ENCODE peak calls at places on chromosome 11, in ten cellular contexts. One of them, this sample, is unnamed.

GRCh38 chr11:125263268-125263790 is 98.8 kb downstream of the PKNOX2 start:
- DNase-seq in PC-3: no peak
- DNase-seq in heart left ventricle: peak
- DNase-seq in progenitor cell of endocrine pancreas: peak
- DNase-seq in body of pancreas: peak
- DNase-seq in heart right ventricle: peak
- DNase-seq in suprapubic skin: no peak
- DNase-seq in AG04450: peak
- DNase-seq in NB4: no peak
- DNase-seq in fibroblast of mammary gland: peak
- DNase-seq in this sample: peak

GRCh38 chr11:24391165-24391564 is 105.7 kb upstream of the LUZP2 start:
- DNase-seq in PC-3: peak
- DNase-seq in heart left ventricle: no peak
- DNase-seq in progenitor cell of endocrine pancreas: no peak
- DNase-seq in body of pancreas: no peak
- DNase-seq in heart right ventricle: no peak
- DNase-seq in suprapubic skin: no peak
- DNase-seq in AG04450: peak
- DNase-seq in NB4: peak
- DNase-seq in fibroblast of mammary gland: peak
- DNase-seq in this sample: no peak

GRCh38 chr11:27276141-27276540 is 86.9 kb downstream of the CCDC34 start:
- DNase-seq in PC-3: no peak
- DNase-seq in heart left ventricle: no peak
- DNase-seq in progenitor cell of endocrine pancreas: no peak
- DNase-seq in body of pancreas: no peak
- DNase-seq in heart right ventricle: no peak
- DNase-seq in suprapubic skin: no peak
- DNase-seq in AG04450: no peak
- DNase-seq in NB4: no peak
- DNase-seq in fibroblast of mammary gland: no peak
- DNase-seq in this sample: no peak

GRCh38 chr11:117885777-117886176 is 9.3 kb upstream of the FXYD6 start:
- DNase-seq in PC-3: no peak
- DNase-seq in heart left ventricle: peak
- DNase-seq in progenitor cell of endocrine pancreas: no peak
- DNase-seq in body of pancreas: peak
- DNase-seq in heart right ventricle: peak
- DNase-seq in suprapubic skin: no peak
- DNase-seq in AG04450: no peak
- DNase-seq in NB4: no peak
- DNase-seq in fibroblast of mammary gland: peak
- DNase-seq in this sample: no peak

GRCh38 chr11:3626250-3626960 is 15.4 kb downstream of the ART5 start:
- DNase-seq in PC-3: no peak
- DNase-seq in heart left ventricle: peak
- DNase-seq in progenitor cell of endocrine pancreas: no peak
- DNase-seq in body of pancreas: peak
- DNase-seq in heart right ventricle: peak
- DNase-seq in suprapubic skin: no peak
- DNase-seq in AG04450: no peak
- DNase-seq in NB4: no peak
- DNase-seq in fibroblast of mammary gland: no peak
- DNase-seq in this sample: no peak

GRCh38 chr11:36273110-36273509 is 16.1 kb downstream of the COMMD9 start:
- DNase-seq in PC-3: no peak
- DNase-seq in heart left ventricle: no peak
- DNase-seq in progenitor cell of endocrine pancreas: no peak
- DNase-seq in body of pancreas: no peak
- DNase-seq in heart right ventricle: no peak
- DNase-seq in suprapubic skin: no peak
- DNase-seq in AG04450: no peak
- DNase-seq in NB4: no peak
- DNase-seq in fibroblast of mammary gland: peak
- DNase-seq in this sample: no peak

GRCh38 chr11:68652683-68653156 is 31.6 kb upstream of the GAL start:
- DNase-seq in PC-3: no peak
- DNase-seq in heart left ventricle: no peak
- DNase-seq in progenitor cell of endocrine pancreas: no peak
- DNase-seq in body of pancreas: no peak
- DNase-seq in heart right ventricle: no peak
- DNase-seq in suprapubic skin: no peak
- DNase-seq in AG04450: no peak
- DNase-seq in NB4: no peak
- DNase-seq in fibroblast of mammary gland: no peak
- DNase-seq in this sample: no peak

GRCh38 chr11:134559617-134559992 is 147.6 kb upstream of the B3GAT1 start:
- DNase-seq in PC-3: no peak
- DNase-seq in heart left ventricle: no peak
- DNase-seq in progenitor cell of endocrine pancreas: no peak
- DNase-seq in body of pancreas: no peak
- DNase-seq in heart right ventricle: peak
- DNase-seq in suprapubic skin: peak
- DNase-seq in AG04450: no peak
- DNase-seq in NB4: peak
- DNase-seq in fibroblast of mammary gland: no peak
- DNase-seq in this sample: no peak

GRCh38 chr11:69541501-69542313 is 60.2 kb downstream of the LINC01488 start:
- DNase-seq in PC-3: peak
- DNase-seq in heart left ventricle: no peak
- DNase-seq in progenitor cell of endocrine pancreas: no peak
- DNase-seq in body of pancreas: peak
- DNase-seq in heart right ventricle: no peak
- DNase-seq in suprapubic skin: peak
- DNase-seq in AG04450: no peak
- DNase-seq in NB4: no peak
- DNase-seq in fibroblast of mammary gland: peak
- DNase-seq in this sample: no peak

GRCh38 chr11:31968774-31969433 is 122.0 kb upstream of the RCN1 start:
- DNase-seq in PC-3: peak
- DNase-seq in heart left ventricle: peak
- DNase-seq in progenitor cell of endocrine pancreas: no peak
- DNase-seq in body of pancreas: no peak
- DNase-seq in heart right ventricle: peak
- DNase-seq in suprapubic skin: no peak
- DNase-seq in AG04450: no peak
- DNase-seq in NB4: no peak
- DNase-seq in fibroblast of mammary gland: peak
- DNase-seq in this sample: no peak

DNA sequence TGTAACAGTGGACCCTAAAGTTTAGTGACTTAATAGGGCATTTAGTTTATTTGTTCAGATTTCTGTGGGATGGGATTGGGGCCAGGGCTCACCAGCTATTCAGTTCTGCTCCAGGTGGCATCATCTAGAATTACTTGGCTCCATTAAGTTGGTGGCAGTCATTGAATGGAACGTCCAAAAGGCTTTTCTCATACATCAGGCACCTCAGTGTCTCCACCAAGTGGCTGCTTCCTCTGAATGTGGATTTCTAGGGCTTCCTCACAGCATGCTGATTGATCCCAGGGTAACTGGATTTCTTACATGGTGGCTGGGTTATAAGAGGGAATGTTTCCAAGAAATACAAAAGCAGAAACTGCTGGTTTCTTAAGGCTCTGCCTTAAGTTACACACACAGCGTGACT is 34.7 kb downstream of the USP47 start:
- DNase-seq in PC-3: peak
- DNase-seq in heart left ventricle: no peak
- DNase-seq in progenitor cell of endocrine pancreas: no peak
- DNase-seq in body of pancreas: peak
- DNase-seq in heart right ventricle: no peak
- DNase-seq in suprapubic skin: no peak
- DNase-seq in AG04450: no peak
- DNase-seq in NB4: peak
- DNase-seq in fibroblast of mammary gland: peak
- DNase-seq in this sample: no peak
- TF ChIP-seq CTCF in PC-3: peak
- TF ChIP-seq CTCF in heart left ventricle: no peak
- TF ChIP-seq CTCF in progenitor cell of endocrine pancreas: peak
- TF ChIP-seq CTCF in body of pancreas: no peak
- TF ChIP-seq CTCF in heart right ventricle: no peak
- TF ChIP-seq CTCF in suprapubic skin: no peak
- TF ChIP-seq CTCF in AG04450: no peak
- TF ChIP-seq CTCF in NB4: peak
- TF ChIP-seq CTCF in fibroblast of mammary gland: peak
- TF ChIP-seq CTCF in this sample: no peak

GRCh38 chr11:29963068-29963467 is 53.8 kb downstream of the KCNA4 start:
- DNase-seq in PC-3: no peak
- DNase-seq in heart left ventricle: no peak
- DNase-seq in progenitor cell of endocrine pancreas: no peak
- DNase-seq in body of pancreas: no peak
- DNase-seq in heart right ventricle: no peak
- DNase-seq in suprapubic skin: no peak
- DNase-seq in AG04450: no peak
- DNase-seq in NB4: no peak
- DNase-seq in fibroblast of mammary gland: no peak
- DNase-seq in this sample: no peak

GRCh38 chr11:29963796-29964195 is 53.0 kb downstream of the KCNA4 start:
- DNase-seq in PC-3: no peak
- DNase-seq in heart left ventricle: no peak
- DNase-seq in progenitor cell of endocrine pancreas: no peak
- DNase-seq in body of pancreas: no peak
- DNase-seq in heart right ventricle: no peak
- DNase-seq in suprapubic skin: no peak
- DNase-seq in AG04450: no peak
- DNase-seq in NB4: no peak
- DNase-seq in fibroblast of mammary gland: no peak
- DNase-seq in this sample: no peak

GRCh38 chr11:29957406-29957805 is 59.4 kb downstream of the KCNA4 start:
- DNase-seq in PC-3: no peak
- DNase-seq in heart left ventricle: no peak
- DNase-seq in progenitor cell of endocrine pancreas: no peak
- DNase-seq in body of pancreas: no peak
- DNase-seq in heart right ventricle: no peak
- DNase-seq in suprapubic skin: no peak
- DNase-seq in AG04450: no peak
- DNase-seq in NB4: no peak
- DNase-seq in fibroblast of mammary gland: no peak
- DNase-seq in this sample: no peak

GRCh38 chr11:29959488-29959887 is 57.3 kb downstream of the KCNA4 start:
- DNase-seq in PC-3: no peak
- DNase-seq in heart left ventricle: no peak
- DNase-seq in progenitor cell of endocrine pancreas: no peak
- DNase-seq in body of pancreas: no peak
- DNase-seq in heart right ventricle: no peak
- DNase-seq in suprapubic skin: no peak
- DNase-seq in AG04450: no peak
- DNase-seq in NB4: no peak
- DNase-seq in fibroblast of mammary gland: no peak
- DNase-seq in this sample: no peak

DNA sequence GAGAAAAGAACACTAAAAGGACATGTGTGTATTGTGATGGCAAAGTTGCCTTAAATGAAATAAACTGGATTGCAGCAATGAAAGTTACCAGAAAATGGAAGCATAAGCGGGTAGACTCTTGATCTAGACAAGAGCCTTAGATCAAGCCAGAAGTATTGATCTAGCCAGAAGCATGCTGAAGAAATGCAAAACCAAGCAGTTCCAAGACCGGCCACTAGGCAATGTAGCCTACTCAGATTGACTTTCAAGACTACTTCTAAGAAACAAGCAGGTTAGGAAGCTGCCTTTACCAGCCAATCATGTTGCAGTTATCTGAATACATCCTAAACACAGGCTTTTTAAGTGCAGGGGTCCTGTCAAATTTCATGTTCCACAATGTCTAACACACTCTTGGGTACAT is 54.6 kb downstream of the KCNA4 start:
- DNase-seq in PC-3: peak
- DNase-seq in heart left ventricle: no peak
- DNase-seq in progenitor cell of endocrine pancreas: no peak
- DNase-seq in body of pancreas: no peak
- DNase-seq in heart right ventricle: no peak
- DNase-seq in suprapubic skin: no peak
- DNase-seq in AG04450: no peak
- DNase-seq in NB4: peak
- DNase-seq in fibroblast of mammary gland: peak
- DNase-seq in this sample: peak
- TF ChIP-seq CTCF in PC-3: peak
- TF ChIP-seq CTCF in heart left ventricle: no peak
- TF ChIP-seq CTCF in progenitor cell of endocrine pancreas: peak
- TF ChIP-seq CTCF in body of pancreas: no peak
- TF ChIP-seq CTCF in heart right ventricle: peak
- TF ChIP-seq CTCF in suprapubic skin: no peak
- TF ChIP-seq CTCF in AG04450: peak
- TF ChIP-seq CTCF in NB4: peak
- TF ChIP-seq CTCF in fibroblast of mammary gland: peak
- TF ChIP-seq CTCF in this sample: peak

DNA sequence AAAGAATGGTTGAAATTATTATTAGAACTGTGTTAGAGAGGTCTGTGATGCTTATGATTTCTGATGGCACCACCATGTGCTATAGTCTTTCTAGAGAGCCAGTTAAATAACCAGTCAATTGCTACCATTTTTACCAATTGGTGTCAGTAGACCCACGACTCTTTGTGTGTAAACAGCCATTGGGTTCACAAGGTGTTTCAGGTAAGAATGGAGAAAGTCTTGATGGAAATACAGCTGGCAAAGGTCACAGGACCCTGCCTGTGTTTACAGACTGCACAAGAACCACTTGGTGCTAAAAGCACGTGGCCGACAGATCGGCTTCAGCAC is 30.5 kb upstream of the OR10G7 start:
- DNase-seq in PC-3: no peak
- DNase-seq in heart left ventricle: no peak
- DNase-seq in progenitor cell of endocrine pancreas: no peak
- DNase-seq in body of pancreas: no peak
- DNase-seq in heart right ventricle: no peak
- DNase-seq in suprapubic skin: no peak
- DNase-seq in AG04450: no peak
- DNase-seq in NB4: no peak
- DNase-seq in fibroblast of mammary gland: no peak
- DNase-seq in this sample: no peak
- TF ChIP-seq CTCF in PC-3: no peak
- TF ChIP-seq CTCF in heart left ventricle: no peak
- TF ChIP-seq CTCF in progenitor cell of endocrine pancreas: no peak
- TF ChIP-seq CTCF in body of pancreas: no peak
- TF ChIP-seq CTCF in heart right ventricle: no peak
- TF ChIP-seq CTCF in suprapubic skin: no peak
- TF ChIP-seq CTCF in AG04450: no peak
- TF ChIP-seq CTCF in NB4: no peak
- TF ChIP-seq CTCF in fibroblast of mammary gland: no peak
- TF ChIP-seq CTCF in this sample: no peak

DNA sequence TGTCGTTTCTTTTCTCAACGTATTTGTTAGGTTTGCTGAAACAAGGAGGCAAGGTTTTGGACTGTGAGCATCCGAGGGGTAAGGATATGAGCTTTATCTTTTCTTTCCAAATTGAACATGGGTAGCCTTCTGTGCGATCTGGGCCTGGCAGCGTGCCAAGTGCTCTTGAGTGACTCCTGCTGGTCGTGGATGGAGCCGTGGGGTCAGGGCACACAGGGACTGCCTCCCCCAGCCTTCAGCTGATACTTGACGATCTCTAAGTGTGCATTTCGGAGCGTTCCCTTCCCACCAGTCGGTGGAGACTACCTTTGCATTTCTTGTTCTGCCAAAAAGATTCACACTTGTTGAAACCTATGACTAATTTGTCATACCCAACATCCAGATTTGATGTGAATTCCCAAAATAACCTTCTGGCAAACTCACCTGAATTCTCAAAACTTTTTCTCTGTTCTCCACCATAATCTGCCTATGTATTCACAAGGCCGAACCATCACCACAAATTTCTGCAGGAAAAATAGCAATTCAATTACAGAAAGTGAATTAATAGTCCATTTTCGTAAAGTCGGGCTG is 40.2 kb upstream of the CLMP start:
- DNase-seq in PC-3: peak
- DNase-seq in heart left ventricle: peak
- DNase-seq in progenitor cell of endocrine pancreas: no peak
- DNase-seq in body of pancreas: peak
- DNase-seq in heart right ventricle: peak
- DNase-seq in suprapubic skin: peak
- DNase-seq in AG04450: no peak
- DNase-seq in NB4: peak
- DNase-seq in fibroblast of mammary gland: peak
- DNase-seq in this sample: peak
- TF ChIP-seq CTCF in PC-3: peak
- TF ChIP-seq CTCF in heart left ventricle: peak
- TF ChIP-seq CTCF in progenitor cell of endocrine pancreas: peak
- TF ChIP-seq CTCF in body of pancreas: peak
- TF ChIP-seq CTCF in heart right ventricle: peak
- TF ChIP-seq CTCF in suprapubic skin: no peak
- TF ChIP-seq CTCF in AG04450: peak
- TF ChIP-seq CTCF in NB4: peak
- TF ChIP-seq CTCF in fibroblast of mammary gland: peak
- TF ChIP-seq CTCF in this sample: peak

This sample was measured in nephron progenitor cell.